ENCODE peak calls at places on chromosomes 1 and 21, in ten cellular contexts. G is ovary, C is AG09309, Y is mucosa of descending colon, N is A549, P is fibroblast of mammary gland, W is left ventricle myocardium inferior, S is astrocyte of the spinal cord, J is AG04449, Z is NB4. I is an unnamed sample.

GRCh38 chr1:165631403-165632151 is 543 bp downstream of the MGST3 start:
- DNase-seq in G (peak; percentile 58), C (peak; percentile 78), Y (peak; percentile 76), N (peak; percentile 68), P (peak; percentile 90), W (peak; percentile 42), S (peak; percentile 88), J (peak; percentile 49), Z (peak; percentile 87), I (peak; percentile 57)

GRCh38 chr1:118210051-118210722 is 25.2 kb upstream of the SPAG17 start:
- DNase-seq in G (no peak), C (no peak), Y (no peak), N (no peak), P (no peak), W (no peak), S (no peak), J (no peak), Z (no peak), I (no peak)

GRCh38 chr1:38028671-38029070 is 16.1 kb downstream of the UTP11 start:
- DNase-seq in G (no peak), C (no peak), Y (no peak), N (no peak), P (no peak), W (no peak), S (no peak), J (no peak), Z (no peak), I (no peak)

GRCh38 chr1:161242313-161242712 is 4.3 kb upstream of the NR1I3 start:
- DNase-seq in G (no peak), C (no peak), Y (no peak), N (no peak), P (no peak), W (no peak), S (no peak), J (no peak), Z (peak; percentile 40), I (no peak)

GRCh38 chr1:225462714-225463574 is 35.1 kb upstream of the LBR start:
- DNase-seq in G (no peak), C (no peak), Y (no peak), N (no peak), P (no peak), W (no peak), S (no peak), J (no peak), Z (no peak), I (no peak)

GRCh38 chr1:242178924-242179708 is 180.2 kb upstream of the MAP1LC3C start:
- DNase-seq in G (no peak), C (no peak), Y (no peak), N (no peak), P (no peak), W (no peak), S (no peak), J (no peak), Z (no peak), I (no peak)

GRCh38 chr1:41773144-41773571 is 145.6 kb downstream of the HIVEP3 start:
- DNase-seq in G (no peak), C (peak; percentile 93), Y (no peak), N (no peak), P (peak; percentile 91), W (no peak), S (peak; percentile 66), J (peak; percentile 93), Z (no peak), I (peak; percentile 48)

GRCh38 chr1:109617291-109617801 is 2.1 kb downstream of the GNAT2 start:
- DNase-seq in G (no peak), C (peak; percentile 78), Y (no peak), N (peak; percentile 22), P (peak; percentile 97), W (no peak), S (peak; percentile 88), J (peak; percentile 73), Z (peak; percentile 80), I (peak; percentile 72)

GRCh38 chr1:187261637-187262036 is 432.9 kb downstream of the PLA2G4A start:
- DNase-seq in G (no peak), C (no peak), Y (no peak), N (no peak), P (no peak), W (no peak), S (no peak), J (no peak), Z (no peak), I (no peak)

GRCh38 chr21:28148400-28149064 is 844.1 kb downstream of the LTN1 start:
- DNase-seq in G (no peak), C (no peak), Y (no peak), N (no peak), P (no peak), W (no peak), S (peak; percentile 23), J (no peak), Z (no peak), I (no peak)

GRCh38 chr1:247347395-247348222 is 15.9 kb upstream of the ZNF496 start:
- DNase-seq in G (no peak), C (no peak), Y (no peak), N (no peak), P (no peak), W (peak; percentile 24), S (no peak), J (no peak), Z (no peak), I (no peak)

GRCh38 chr1:180988221-180988826 is 34.3 kb downstream of the STX6 start:
- DNase-seq in G (no peak), C (no peak), Y (no peak), N (no peak), P (no peak), W (no peak), S (peak; percentile 47), J (no peak), Z (no peak), I (peak; percentile 53)

DNA sequence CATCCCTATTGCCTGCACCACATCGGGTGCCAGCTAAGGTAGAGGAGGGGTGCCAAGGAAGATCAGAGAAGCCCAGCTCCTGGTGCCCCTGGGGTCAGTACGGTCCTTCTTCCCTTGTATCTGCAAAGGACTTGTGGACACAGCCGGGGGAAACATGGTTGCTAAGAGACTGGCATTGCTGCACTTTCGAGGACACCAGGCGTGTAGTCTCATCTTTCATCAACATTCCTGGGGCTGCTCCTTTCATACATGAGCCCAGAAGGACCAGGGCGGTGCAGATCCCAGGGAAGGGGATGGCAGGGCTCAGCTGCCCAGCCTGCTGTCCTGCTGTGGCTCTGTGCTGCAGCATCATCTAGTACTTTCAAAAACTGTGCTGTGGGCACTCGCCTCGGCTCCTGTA is 61.0 kb downstream of the RUNX1 start:
- DNase-seq in G (no peak), C (no peak), Y (no peak), N (no peak), P (no peak), W (no peak), S (no peak), J (no peak), Z (no peak), I (no peak)
- TF ChIP-seq CTCF in G (no peak), C (no peak), Y (no peak), N (no peak), P (no peak), W (no peak), S (no peak), J (no peak), Z (no peak), I (no peak)

DNA sequence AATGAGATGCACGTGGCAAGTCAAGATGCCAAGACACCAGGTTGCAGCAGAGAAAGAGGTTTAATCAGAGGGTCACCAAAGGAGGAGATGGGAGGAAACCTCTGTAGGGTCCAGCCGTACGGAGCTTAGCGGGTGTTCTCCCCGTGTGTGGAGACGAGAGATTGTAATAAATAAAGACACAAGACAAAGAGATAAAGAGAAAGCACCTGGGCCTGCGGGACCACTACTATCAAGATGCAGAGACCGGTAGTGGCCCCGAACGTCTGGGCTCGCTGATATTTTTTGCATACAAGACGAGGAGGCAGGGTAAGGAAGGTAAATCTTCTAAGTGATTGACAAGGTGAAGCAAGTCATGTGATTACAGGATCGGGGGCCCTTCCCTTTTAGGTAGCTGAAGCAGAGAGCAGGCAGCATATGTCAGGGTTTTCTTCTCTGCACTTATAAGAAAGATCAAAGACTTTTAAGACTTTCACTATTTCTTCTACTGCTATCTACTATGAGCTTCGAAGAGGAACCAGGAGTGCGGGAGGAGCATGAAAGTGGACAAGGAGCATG is 41.2 kb upstream of the TDRD10 start:
- DNase-seq in G (no peak), C (no peak), Y (no peak), N (no peak), P (no peak), W (no peak), S (no peak), J (no peak), Z (no peak), I (no peak)
- H3K4me3 ChIP-seq in G (no peak overlapping the region), C (no peak overlapping the region), Y (no peak overlapping the region), N (no peak overlapping the region), P (no peak overlapping the region), W (no peak overlapping the region), S (no peak overlapping the region), J (no peak overlapping the region), Z (no peak overlapping the region), I (no peak overlapping the region)

GRCh38 chr1:25874209-25874608 is 1.3 kb downstream of the PAQR7 start:
- DNase-seq in G (no peak), C (no peak), Y (no peak), N (no peak), P (no peak), W (no peak), S (no peak), J (no peak), Z (no peak), I (no peak)

GRCh38 chr1:25874635-25875153 is 814 bp downstream of the PAQR7 start:
- DNase-seq in G (peak; percentile 22), C (no peak), Y (no peak), N (no peak), P (no peak), W (no peak), S (no peak), J (no peak), Z (no peak), I (no peak)

GRCh38 chr1:25872708-25873107 is 2.8 kb downstream of the PAQR7 start:
- DNase-seq in G (no peak), C (no peak), Y (no peak), N (no peak), P (no peak), W (no peak), S (no peak), J (no peak), Z (peak; percentile 30), I (no peak)

GRCh38 chr1:25871704-25872494 is 3.6 kb downstream of the PAQR7 start:
- DNase-seq in G (peak; percentile 31), C (no peak), Y (peak; percentile 36), N (no peak), P (peak; percentile 10), W (no peak), S (no peak), J (no peak), Z (no peak), I (no peak)

GRCh38 chr1:25873120-25873519 is 2.4 kb downstream of the PAQR7 start:
- DNase-seq in G (peak; percentile 65), C (no peak), Y (peak; percentile 41), N (no peak), P (no peak), W (no peak), S (no peak), J (no peak), Z (peak; percentile 25), I (no peak)
- TF ChIP-seq CTCF in G (peak; percentile 10), C (no peak), Y (no peak), N (no peak), P (no peak), W (no peak), S (no peak), J (no peak), Z (no peak), I (no peak)

GRCh38 chr1:206559661-206559995 is 52.3 kb downstream of the RASSF5 start:
- DNase-seq in G (no peak), C (no peak), Y (no peak), N (no peak), P (no peak), W (no peak), S (no peak), J (no peak), Z (peak; percentile 28), I (no peak)
- H3K4me3 ChIP-seq in G (no peak overlapping the region), C (no peak overlapping the region), Y (no peak overlapping the region), N (no peak overlapping the region), P (no peak overlapping the region), W (no peak overlapping the region), S (no peak overlapping the region), J (no peak overlapping the region), Z (peak overlapping the region; percentile 79), I (no peak overlapping the region)